ENCODE peak calls at places on chromosomes 2 and 18, in six cellular contexts. J is fibroblast of lung; Q is pancreas; X is CD8-positive, alpha-beta memory T cell; U is stomach; O is body of pancreas. R is an unnamed sample. For H3K4me1, the result is how much of the 10 kb centered on the place peaks cover.

GRCh38 chr2:112150447-112150846 is 12.3 kb downstream of the FBLN7 start:
- DNase-seq in J (peak), Q (no peak), X (no peak), U (peak), O (no peak), R (no peak)

GRCh38 chr2:172829229-172829628 is 93.6 kb downstream of the RAPGEF4 start:
- DNase-seq in J (peak), Q (no peak), X (no peak), U (no peak), O (no peak), R (no peak)

GRCh38 chr2:196208915-196209314 is 37.5 kb upstream of the STK17B start:
- DNase-seq in J (peak), Q (no peak), X (no peak), U (no peak), O (no peak), R (no peak)

GRCh38 chr18:12884521-12885323 is 685 bp upstream of the PTPN2 start:
- DNase-seq in J (no peak), Q (no peak), X (no peak), U (no peak), O (no peak), R (no peak)

GRCh38 chr2:28338754-28339325 is 53.8 kb upstream of the FOSL2 start:
- DNase-seq in J (no peak), Q (no peak), X (no peak), U (peak), O (no peak), R (no peak)

GRCh38 chr2:37588316-37588777 is 83.1 kb downstream of the CDC42EP3 start:
- DNase-seq in J (peak), Q (no peak), X (no peak), U (no peak), O (peak), R (no peak)

GRCh38 chr2:1777792-1778191 is 33.5 kb upstream of the PXDN start:
- DNase-seq in J (no peak), Q (no peak), X (no peak), U (peak), O (no peak), R (no peak)

GRCh38 chr2:97653874-97654273 is 8.0 kb downstream of the COX5B start:
- DNase-seq in J (no peak), Q (no peak), X (no peak), U (no peak), O (no peak), R (no peak)

GRCh38 chr18:23833714-23834113 is 144.5 kb downstream of the LAMA3 start:
- DNase-seq in J (no peak), Q (no peak), X (no peak), U (no peak), O (no peak), R (no peak)

GRCh38 chr18:70228546-70228945 is 23.1 kb upstream of the RTTN start:
- DNase-seq in J (no peak), Q (no peak), X (no peak), U (no peak), O (no peak), R (no peak)

GRCh38 chr2:237057893-237058300 is 27.8 kb upstream of the COPS8 start:
- DNase-seq in J (no peak), Q (no peak), X (no peak), U (no peak), O (no peak), R (no peak)

GRCh38 chr2:155223781-155224406 is 525.4 kb downstream of the KCNJ3 start:
- DNase-seq in J (no peak), Q (no peak), X (no peak), U (no peak), O (no peak), R (no peak)

GRCh38 chr2:110991951-110992350 is 128.8 kb upstream of the BCL2L11 start:
- DNase-seq in J (no peak), Q (no peak), X (no peak), U (no peak), O (no peak), R (no peak)

GRCh38 chr2:55966431-55967118 is 43.0 kb upstream of the EFEMP1 start:
- DNase-seq in J (peak), Q (peak), X (no peak), U (no peak), O (peak), R (no peak)

GRCh38 chr2:102137138-102137537 is 5.4 kb upstream of the IL1R1 start:
- DNase-seq in J (no peak), Q (no peak), X (no peak), U (no peak), O (no peak), R (no peak)

GRCh38 chr18:45951021-45951714 is 16.0 kb downstream of the EPG5 start:
- DNase-seq in J (peak), Q (no peak), X (no peak), U (no peak), O (no peak), R (peak)

GRCh38 chr18:27377251-27377650 is 192.1 kb upstream of the CHST9 start:
- DNase-seq in J (peak), Q (peak), X (no peak), U (no peak), O (no peak), R (no peak)

GRCh38 chr2:235244497-235245215 is 249.2 kb upstream of the AGAP1 start:
- DNase-seq in J (peak), Q (no peak), X (no peak), U (no peak), O (no peak), R (no peak)

GRCh38 chr2:104290566-104290891 is 563.4 kb upstream of the POU3F3 start:
- DNase-seq in J (no peak), Q (no peak), X (no peak), U (no peak), O (no peak), R (no peak)

GRCh38 chr2:10222-10875 is 36.0 kb downstream of the FAM110C start:
- DNase-seq in J (peak), Q (peak), X (no peak), U (no peak), O (peak), R (no peak)

GRCh38 chr18:59428018-59428417 is 69.0 kb upstream of the LMAN1 start:
- DNase-seq in J (no peak), Q (no peak), X (no peak), U (no peak), O (no peak), R (no peak)

GRCh38 chr2:135890149-135890548 is 13.9 kb upstream of the MCM6 start:
- DNase-seq in J (no peak), Q (no peak), X (no peak), U (no peak), O (no peak), R (no peak)

GRCh38 chr2:239025081-239025801 is 177.4 kb downstream of the TWIST2 start:
- DNase-seq in J (peak), Q (no peak), X (no peak), U (no peak), O (no peak), R (peak)

GRCh38 chr2:121078869-121079268 is 206.1 kb downstream of the TFCP2L1 start:
- DNase-seq in J (peak), Q (no peak), X (no peak), U (no peak), O (no peak), R (no peak)

GRCh38 chr18:57705011-57705410 is 83.4 kb upstream of the NARS1 start:
- DNase-seq in J (no peak), Q (no peak), X (no peak), U (no peak), O (no peak), R (no peak)

GRCh38 chr2:127108090-127108523 is 1.2 kb upstream of the BIN1 start:
- DNase-seq in J (no peak), Q (no peak), X (no peak), U (no peak), O (no peak), R (no peak)

GRCh38 chr2:200786826-200787225 is 24.9 kb upstream of the BZW1 start:
- DNase-seq in J (peak), Q (no peak), X (no peak), U (no peak), O (no peak), R (no peak)

GRCh38 chr2:240560480-240561324 is 545 bp downstream of the DUSP28 start:
- DNase-seq in J (peak), Q (peak), X (peak), U (peak), O (peak), R (peak)

GRCh38 chr2:94997981-94998920 is 27.3 kb upstream of the MAL start:
- DNase-seq in J (no peak), Q (no peak), X (no peak), U (no peak), O (peak), R (peak)

GRCh38 chr2:75199428-75200011 is at the start of gene TACR1:
- DNase-seq in J (peak), Q (peak), X (no peak), U (peak), O (peak), R (peak)

GRCh38 chr2:28469947-28470585 is 25.8 kb upstream of the PLB1 start:
- DNase-seq in J (no peak), Q (no peak), X (no peak), U (no peak), O (no peak), R (no peak)

GRCh38 chr2:2026851-2027250 is 282.5 kb upstream of the PXDN start:
- DNase-seq in J (no peak), Q (no peak), X (no peak), U (no peak), O (no peak), R (no peak)

GRCh38 chr18:30652377-30652776 is 390.2 kb downstream of the DSC3 start:
- DNase-seq in J (no peak), Q (no peak), X (no peak), U (no peak), O (no peak), R (no peak)

DNA sequence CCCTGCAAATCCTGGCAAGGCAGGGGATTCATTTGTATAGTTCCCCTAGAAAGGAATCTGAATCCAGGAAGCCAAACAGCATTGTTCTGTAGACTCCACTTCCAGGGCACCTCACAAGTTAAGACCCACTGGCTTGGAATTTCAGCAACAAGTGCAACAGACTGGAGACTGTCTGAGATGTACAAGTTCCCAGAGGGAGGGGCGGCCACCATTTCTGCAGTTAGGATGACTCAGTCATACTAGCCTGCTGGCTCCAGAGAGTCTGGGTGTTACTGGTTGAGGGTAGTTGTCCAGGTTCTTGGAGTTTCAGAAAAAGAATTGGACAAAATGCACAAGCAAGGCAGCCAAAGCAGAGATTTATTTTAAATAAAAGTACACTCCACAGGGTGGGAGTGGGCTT is 384.2 kb downstream of the DSC3 start:
- DNase-seq in J (no peak), Q (no peak), X (no peak), U (no peak), O (no peak), R (no peak)
- H3K4me1 ChIP-seq in J (under half), Q (under half), X (under half), U (under half), O (under half), R (under half)

GRCh38 chr18:8751692-8752091 is 46.3 kb downstream of the MTCL1 start:
- DNase-seq in J (no peak), Q (no peak), X (no peak), U (no peak), O (no peak), R (no peak)
- H3K4me3 ChIP-seq in J (peak), Q (no peak), X (no peak), U (no peak), O (no peak), R (no peak)

GRCh38 chr2:88865801-88866353 is 174.4 kb downstream of the RPIA start:
- DNase-seq in J (no peak), Q (no peak), X (no peak), U (no peak), O (no peak), R (no peak)
- H3K4me1 ChIP-seq in J (under half), Q (under half), X (under half), U (under half), O (under half), R (under half)

GRCh38 chr2:217953531-217953932 is 49.3 kb downstream of the TNS1 start:
- DNase-seq in J (no peak), Q (no peak), X (no peak), U (no peak), O (no peak), R (peak)
- H3K4me3 ChIP-seq in J (no peak), Q (no peak), X (no peak), U (no peak), O (no peak), R (no peak)

DNA sequence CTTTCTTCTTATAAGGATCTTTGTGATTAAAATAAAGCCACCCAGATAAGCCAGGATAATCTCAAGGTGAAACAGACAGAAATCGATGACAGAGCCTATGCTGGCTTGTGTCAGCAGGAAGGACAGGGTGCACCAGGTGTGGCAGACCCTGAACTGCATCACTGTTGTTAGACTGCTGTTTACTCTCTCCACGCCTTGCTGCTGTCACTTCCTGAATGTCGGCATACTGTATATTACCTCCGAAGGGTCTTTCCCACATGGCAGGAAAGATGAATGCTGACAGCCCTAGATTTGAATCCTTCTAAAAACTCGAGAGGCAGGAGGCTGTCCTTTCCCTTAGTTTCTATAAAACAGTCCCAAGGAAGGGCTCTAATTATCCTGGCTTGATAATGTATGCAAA is 18.9 kb upstream of the TMEM163 start:
- DNase-seq in J (no peak), Q (no peak), X (no peak), U (no peak), O (no peak), R (no peak)
- H3K4me1 ChIP-seq in J (under half), Q (under half), X (under half), U (under half), O (under half), R (under half)

GRCh38 chr2:152473151-152473857 is 138.3 kb downstream of the FMNL2 start:
- DNase-seq in J (no peak), Q (no peak), X (no peak), U (no peak), O (no peak), R (no peak)

GRCh38 chr2:152468832-152469692 is 134.1 kb downstream of the FMNL2 start:
- DNase-seq in J (peak), Q (no peak), X (no peak), U (no peak), O (no peak), R (no peak)

GRCh38 chr2:152472524-152472923 is 137.6 kb downstream of the FMNL2 start:
- DNase-seq in J (no peak), Q (no peak), X (no peak), U (no peak), O (no peak), R (no peak)

GRCh38 chr2:152471013-152471412 is 136.0 kb downstream of the FMNL2 start:
- DNase-seq in J (no peak), Q (no peak), X (no peak), U (no peak), O (no peak), R (no peak)

DNA sequence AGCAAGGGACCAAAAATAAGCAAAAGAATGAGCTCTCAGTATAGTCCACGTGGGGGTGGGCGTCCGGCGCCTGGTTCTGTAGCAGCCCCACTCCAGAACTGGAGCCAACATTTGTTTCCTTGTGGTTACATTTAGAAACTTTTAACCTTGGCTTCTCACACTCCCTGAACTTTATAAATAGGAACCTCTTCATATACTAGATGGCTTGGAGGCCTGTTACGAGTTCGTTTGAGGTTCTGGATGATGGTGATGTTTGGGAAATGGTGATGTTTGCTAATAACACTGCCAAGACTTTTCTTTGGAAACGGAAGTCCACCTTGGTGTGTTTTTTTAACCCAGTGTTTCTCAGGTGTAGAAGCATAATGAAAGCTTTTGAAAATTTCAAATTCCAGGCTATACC is 136.5 kb downstream of the FMNL2 start:
- DNase-seq in J (no peak), Q (no peak), X (no peak), U (no peak), O (no peak), R (no peak)
- H3K4me3 ChIP-seq in J (no peak), Q (no peak), X (no peak), U (no peak), O (no peak), R (no peak)